ENCODE peak calls at places on chromosomes 2 and 18, in ten cellular contexts. O is HL-60; F is adrenal gland; H is AG09309; C is pancreas; A is brain microvascular endothelial cell; M is astrocyte of the cerebellum; Z is epithelial cell of esophagus; E is mesendoderm; S is CD8-positive, alpha-beta T cell. W is an unnamed sample.

GRCh38 chr2:44949329-44950151 is 8.0 kb downstream of the SIX3 start:
- DNase-seq in M (peak; percentile 16), E (peak; percentile 74), S (no peak), C (no peak), F (peak; percentile 31), A (peak; percentile 39), Z (peak; percentile 45), O (no peak), H (no peak), W (peak; percentile 51)

GRCh38 chr18:56270851-56271250 is 367.5 kb downstream of the TXNL1 start:
- DNase-seq in H (no peak), A (no peak), O (no peak), M (no peak), Z (no peak), E (no peak), F (no peak), S (no peak), C (no peak), W (no peak)

GRCh38 chr2:217160978-217161973 is 301.4 kb upstream of the TNP1 start:
- DNase-seq in H (no peak), C (no peak), M (no peak), Z (no peak), A (no peak), S (no peak), E (no peak), F (no peak), O (no peak), W (no peak)

GRCh38 chr2:23418490-23418911 is 33.5 kb downstream of the KLHL29 start:
- DNase-seq in S (no peak), H (no peak), O (no peak), A (peak; percentile 69), F (no peak), C (no peak), M (no peak), E (no peak), Z (peak; percentile 83), W (peak; percentile 93)

GRCh38 chr2:88690591-88691338 is 708 bp upstream of the RPIA start:
- DNase-seq in E (no peak), O (no peak), Z (peak; percentile 91), F (peak; percentile 35), M (no peak), A (no peak), S (peak; percentile 50), H (no peak), C (peak; percentile 66), W (peak; percentile 11)

GRCh38 chr2:200615247-200615646 is 29.4 kb downstream of the AOX1 start:
- DNase-seq in O (peak; percentile 21), F (peak; percentile 36), A (peak; percentile 76), S (no peak), Z (peak; percentile 78), C (no peak), M (peak; percentile 49), E (no peak), H (no peak), W (peak; percentile 83)

GRCh38 chr18:50009772-50010171 is 185.2 kb downstream of the MYO5B start:
- DNase-seq in O (peak; percentile 16), H (no peak), Z (peak; percentile 62), C (no peak), E (peak; percentile 64), S (peak; percentile 29), M (no peak), A (peak; percentile 22), F (peak; percentile 36), W (peak; percentile 31)

GRCh38 chr2:159516241-159516758 is 100.0 kb downstream of the BAZ2B start:
- DNase-seq in A (peak; percentile 5), F (no peak), C (no peak), M (no peak), H (no peak), E (peak; percentile 82), O (no peak), S (no peak), Z (peak; percentile 89), W (peak; percentile 58)

GRCh38 chr2:28413152-28413895 is 20.7 kb downstream of the FOSL2 start:
- DNase-seq in S (no peak), A (no peak), Z (no peak), F (peak; percentile 66), C (peak; percentile 69), M (no peak), H (no peak), E (peak; percentile 57), O (no peak), W (no peak)

GRCh38 chr18:78632111-78632541 is 347.5 kb upstream of the SALL3 start:
- DNase-seq in O (peak; percentile 82), S (no peak), E (no peak), F (no peak), M (no peak), Z (peak; percentile 16), C (no peak), A (no peak), H (no peak), W (peak; percentile 12)

GRCh38 chr2:215684448-215685217 is 248.8 kb upstream of the FN1 start:
- DNase-seq in H (peak; percentile 78), M (no peak), F (no peak), E (peak; percentile 40), S (no peak), A (peak; percentile 57), C (no peak), Z (peak; percentile 39), O (no peak), W (peak; percentile 93)

DNA sequence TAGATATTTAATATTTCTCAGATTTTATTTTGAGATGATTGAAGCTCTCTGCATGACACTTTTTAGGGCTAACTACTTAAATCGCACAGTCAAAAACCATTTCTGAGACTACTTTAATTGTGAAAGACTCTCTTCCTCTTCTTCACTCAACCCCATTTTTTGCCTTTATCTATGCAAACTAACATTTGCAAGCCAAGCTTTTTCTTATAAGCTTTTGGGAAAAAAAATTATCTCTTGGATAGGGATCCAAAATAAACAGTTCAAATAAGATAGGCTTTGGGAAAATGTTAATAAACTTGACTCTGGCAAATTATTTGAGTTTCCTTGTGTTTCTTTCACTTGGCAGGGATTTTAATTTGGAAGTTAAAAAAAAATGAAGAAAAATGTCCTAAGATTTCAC is 9.0 kb upstream of the COL3A1 start:
- DNase-seq in A (no peak), S (no peak), E (no peak), H (no peak), F (no peak), M (no peak), O (no peak), C (no peak), Z (no peak), W (no peak)
- H3K4me3 ChIP-seq in A (no peak overlapping the region), S (no peak overlapping the region), E (no peak overlapping the region), H (no peak overlapping the region), F (no peak overlapping the region), M (no peak overlapping the region), O (no peak overlapping the region), C (no peak overlapping the region), Z (no peak overlapping the region), W (no peak overlapping the region)

DNA sequence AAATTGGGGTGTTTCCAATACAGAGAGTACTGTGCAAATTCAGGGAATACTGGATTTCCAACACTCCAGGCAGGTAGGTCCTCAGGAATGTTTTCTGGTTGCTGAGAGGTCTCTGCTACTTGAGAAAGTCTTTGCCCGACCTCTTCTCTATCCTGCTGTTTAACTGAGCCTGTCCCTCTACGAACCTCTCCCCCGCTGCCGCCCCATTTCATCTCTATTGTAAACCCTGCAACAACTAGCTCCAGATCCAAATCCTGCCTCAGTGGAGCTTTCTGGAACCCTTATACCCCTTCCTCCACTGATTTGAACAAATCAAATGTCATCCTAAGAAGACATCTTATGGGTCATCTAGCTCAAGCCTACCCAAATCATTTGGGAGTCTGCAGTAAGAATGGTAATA is 1.3 kb downstream of the EIF4E2 start:
- DNase-seq in F (no peak), E (no peak), M (no peak), C (no peak), S (no peak), O (no peak), Z (no peak), H (no peak), A (no peak), W (no peak)
- H3K4me3 ChIP-seq in F (no peak overlapping the region), E (no peak overlapping the region), M (peak overlapping the region; percentile 69), C (no peak overlapping the region), S (peak overlapping the region; percentile 74), O (peak overlapping the region; percentile 77), Z (peak overlapping the region; percentile 83), H (peak overlapping the region; percentile 94), A (peak overlapping the region; percentile 88), W (peak overlapping the region; percentile 91)

GRCh38 chr2:42965196-42965595 is 172.8 kb upstream of the HAAO start:
- DNase-seq in C (no peak), E (no peak), Z (no peak), S (no peak), H (no peak), F (no peak), O (no peak), A (no peak), M (no peak), W (no peak)

GRCh38 chr2:42965910-42966309 is 173.5 kb upstream of the HAAO start:
- DNase-seq in O (no peak), E (no peak), Z (no peak), A (no peak), M (no peak), H (no peak), F (no peak), S (no peak), C (no peak), W (no peak)

GRCh38 chr2:42969231-42970150 is 177.1 kb upstream of the HAAO start:
- DNase-seq in E (no peak), Z (peak; percentile 88), A (peak; percentile 87), C (no peak), S (no peak), M (peak; percentile 29), H (peak; percentile 83), O (no peak), F (no peak), W (peak; percentile 99)

GRCh38 chr2:42970151-42970550 is 177.8 kb upstream of the HAAO start:
- DNase-seq in Z (no peak), C (no peak), O (no peak), M (no peak), E (no peak), S (no peak), A (no peak), H (no peak), F (no peak), W (peak; percentile 70)

DNA sequence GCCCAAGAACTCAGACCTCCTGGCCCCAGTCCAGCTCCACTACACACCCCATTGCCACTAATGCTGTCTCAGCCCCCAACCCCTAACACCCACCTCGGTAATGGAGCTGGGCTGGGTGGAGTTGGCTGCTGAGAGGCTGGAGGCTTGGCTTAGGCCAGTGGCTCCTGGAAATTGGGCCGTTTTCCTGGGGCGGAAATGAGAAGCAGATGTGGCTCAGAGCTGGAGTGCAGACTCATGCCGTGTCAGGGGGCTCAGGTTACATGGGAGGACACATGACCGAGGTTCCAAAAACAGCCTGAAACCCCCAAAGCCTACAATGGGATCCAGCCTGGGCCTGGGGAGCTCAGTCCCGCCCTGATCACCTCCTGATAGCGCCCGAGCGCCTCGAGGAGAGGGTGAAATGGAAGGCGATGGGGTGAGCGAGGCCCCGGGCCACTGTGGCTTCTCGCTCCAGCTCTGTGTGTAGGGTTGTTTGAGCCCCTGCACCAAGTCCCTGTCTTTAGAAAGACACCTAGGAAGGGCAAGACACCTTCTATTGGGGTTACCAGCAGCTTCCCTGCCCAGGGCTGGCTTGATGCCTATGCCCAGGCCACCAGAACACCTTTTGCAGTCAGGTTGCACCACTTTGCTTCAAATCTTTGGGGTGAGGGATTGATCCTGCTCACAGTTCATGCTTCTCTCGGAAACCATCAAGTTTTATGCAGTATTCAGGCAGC is 175.7 kb upstream of the HAAO start:
- DNase-seq in C (no peak), E (no peak), M (peak; percentile 78), S (no peak), Z (no peak), H (peak; percentile 74), O (no peak), A (peak; percentile 73), F (no peak), W (peak; percentile 97)
- H3K4me3 ChIP-seq in C (no peak overlapping the region), E (no peak overlapping the region), M (no peak overlapping the region), S (no peak overlapping the region), Z (no peak overlapping the region), H (no peak overlapping the region), O (no peak overlapping the region), A (no peak overlapping the region), F (no peak overlapping the region), W (no peak overlapping the region)

GRCh38 chr2:240557808-240558207 is at the start of gene ANKMY1:
- DNase-seq in A (peak; percentile 47), M (no peak), H (no peak), Z (peak; percentile 88), F (peak; percentile 75), O (no peak), C (peak; percentile 89), E (peak; percentile 90), S (peak; percentile 61), W (peak; percentile 69)
- H3K4me3 ChIP-seq in A (peak within 1 kb of the TSS; percentile 56), M (peak within 1 kb of the TSS; percentile 46), H (peak within 1 kb of the TSS; percentile 50), Z (peak within 1 kb of the TSS; percentile 48), F (peak within 1 kb of the TSS; percentile 42), O (no peak within 1 kb of the TSS), C (no peak within 1 kb of the TSS), E (no peak within 1 kb of the TSS), S (peak within 1 kb of the TSS; percentile 13), W (peak within 1 kb of the TSS; percentile 50)

W was measured in fibroblast of mammary gland.